ENCODE peak calls at places on chromosomes 13 and 19, in eight cellular contexts. One of them, this sample, is unnamed.
A peak's percentile ranks its signal among the peaks of the same experiment; 100 is the strongest.

GRCh38 chr13:20231839-20232555 is at the start of gene GJB6:
- DNase-seq in AG09309: no peak
- DNase-seq in kidney epithelial cell: no peak
- DNase-seq in endothelial cell: peak; percentile 25
- DNase-seq in neural progenitor cell: peak; percentile 82
- DNase-seq in colonic mucosa: no peak
- DNase-seq in SK-N-SH: peak; percentile 32
- DNase-seq in astrocyte of the spinal cord: no peak
- DNase-seq in this sample: no peak

GRCh38 chr19:55353803-55354697 is 469 bp downstream of the COX6B2 start:
- DNase-seq in colonic mucosa: peak; percentile 84
- DNase-seq in SK-N-SH: peak; percentile 97
- DNase-seq in AG09309: no peak
- DNase-seq in neural progenitor cell: peak; percentile 84
- DNase-seq in kidney epithelial cell: no peak
- DNase-seq in endothelial cell: peak; percentile 72
- DNase-seq in astrocyte of the spinal cord: peak; percentile 52
- DNase-seq in this sample: peak; percentile 74

GRCh38 chr13:104074326-104074725 is 1008.1 kb upstream of the SLC10A2 start:
- DNase-seq in neural progenitor cell: no peak
- DNase-seq in endothelial cell: no peak
- DNase-seq in SK-N-SH: no peak
- DNase-seq in astrocyte of the spinal cord: no peak
- DNase-seq in AG09309: no peak
- DNase-seq in kidney epithelial cell: no peak
- DNase-seq in colonic mucosa: no peak
- DNase-seq in this sample: no peak

GRCh38 chr19:3370214-3370720 is 3.9 kb downstream of the NFIC start:
- DNase-seq in colonic mucosa: no peak
- DNase-seq in neural progenitor cell: no peak
- DNase-seq in astrocyte of the spinal cord: no peak
- DNase-seq in AG09309: no peak
- DNase-seq in endothelial cell: no peak
- DNase-seq in kidney epithelial cell: no peak
- DNase-seq in SK-N-SH: peak; percentile 57
- DNase-seq in this sample: no peak

GRCh38 chr13:58018865-58019264 is 387.3 kb downstream of the PCDH17 start:
- DNase-seq in kidney epithelial cell: no peak
- DNase-seq in colonic mucosa: no peak
- DNase-seq in neural progenitor cell: no peak
- DNase-seq in AG09309: no peak
- DNase-seq in SK-N-SH: no peak
- DNase-seq in endothelial cell: no peak
- DNase-seq in astrocyte of the spinal cord: no peak
- DNase-seq in this sample: no peak

GRCh38 chr13:98785968-98786367 is 33.5 kb upstream of the SLC15A1 start:
- DNase-seq in neural progenitor cell: peak; percentile 16
- DNase-seq in SK-N-SH: no peak
- DNase-seq in colonic mucosa: no peak
- DNase-seq in kidney epithelial cell: peak; percentile 14
- DNase-seq in astrocyte of the spinal cord: no peak
- DNase-seq in endothelial cell: no peak
- DNase-seq in AG09309: no peak
- DNase-seq in this sample: no peak

GRCh38 chr19:16297575-16298178 is 26.9 kb upstream of the KLF2 start:
- DNase-seq in colonic mucosa: peak; percentile 81
- DNase-seq in astrocyte of the spinal cord: no peak
- DNase-seq in kidney epithelial cell: no peak
- DNase-seq in endothelial cell: no peak
- DNase-seq in AG09309: no peak
- DNase-seq in SK-N-SH: no peak
- DNase-seq in neural progenitor cell: no peak
- DNase-seq in this sample: no peak

GRCh38 chr13:75263741-75264407 is 218.1 kb downstream of the TBC1D4 start:
- DNase-seq in SK-N-SH: no peak
- DNase-seq in AG09309: peak; percentile 14
- DNase-seq in neural progenitor cell: no peak
- DNase-seq in kidney epithelial cell: no peak
- DNase-seq in colonic mucosa: no peak
- DNase-seq in astrocyte of the spinal cord: peak; percentile 72
- DNase-seq in endothelial cell: no peak
- DNase-seq in this sample: no peak

GRCh38 chr13:71360041-71360440 is 507.0 kb downstream of the DACH1 start:
- DNase-seq in SK-N-SH: no peak
- DNase-seq in colonic mucosa: no peak
- DNase-seq in AG09309: no peak
- DNase-seq in neural progenitor cell: no peak
- DNase-seq in kidney epithelial cell: no peak
- DNase-seq in endothelial cell: no peak
- DNase-seq in astrocyte of the spinal cord: no peak
- DNase-seq in this sample: no peak

GRCh38 chr19:14432817-14433453 is at the start of gene PKN1:
- DNase-seq in colonic mucosa: peak; percentile 52
- DNase-seq in neural progenitor cell: peak; percentile 91
- DNase-seq in SK-N-SH: peak; percentile 95
- DNase-seq in endothelial cell: peak; percentile 67
- DNase-seq in AG09309: no peak
- DNase-seq in kidney epithelial cell: no peak
- DNase-seq in astrocyte of the spinal cord: peak; percentile 8
- DNase-seq in this sample: peak; percentile 92

GRCh38 chr13:40191186-40191980 is 475.1 kb downstream of the FOXO1 start:
- DNase-seq in AG09309: no peak
- DNase-seq in astrocyte of the spinal cord: peak; percentile 24
- DNase-seq in colonic mucosa: no peak
- DNase-seq in SK-N-SH: no peak
- DNase-seq in endothelial cell: no peak
- DNase-seq in kidney epithelial cell: no peak
- DNase-seq in neural progenitor cell: no peak
- DNase-seq in this sample: no peak

GRCh38 chr19:38693380-38694223 is 46.2 kb downstream of the ACTN4 start:
- DNase-seq in endothelial cell: no peak
- DNase-seq in astrocyte of the spinal cord: peak; percentile 88
- DNase-seq in SK-N-SH: no peak
- DNase-seq in AG09309: no peak
- DNase-seq in neural progenitor cell: peak; percentile 87
- DNase-seq in kidney epithelial cell: peak; percentile 95
- DNase-seq in colonic mucosa: no peak
- DNase-seq in this sample: no peak

GRCh38 chr19:3284759-3285646 is 60.5 kb downstream of the CELF5 start:
- DNase-seq in AG09309: no peak
- DNase-seq in colonic mucosa: peak; percentile 98
- DNase-seq in SK-N-SH: peak; percentile 77
- DNase-seq in neural progenitor cell: peak; percentile 97
- DNase-seq in kidney epithelial cell: no peak
- DNase-seq in endothelial cell: peak; percentile 48
- DNase-seq in astrocyte of the spinal cord: peak; percentile 39
- DNase-seq in this sample: peak; percentile 80

GRCh38 chr13:87274209-87274819 is 396.9 kb upstream of the SLITRK5 start:
- DNase-seq in kidney epithelial cell: peak; percentile 14
- DNase-seq in neural progenitor cell: peak; percentile 78
- DNase-seq in colonic mucosa: peak; percentile 21
- DNase-seq in astrocyte of the spinal cord: peak; percentile 70
- DNase-seq in AG09309: no peak
- DNase-seq in SK-N-SH: peak; percentile 25
- DNase-seq in endothelial cell: peak; percentile 61
- DNase-seq in this sample: no peak

GRCh38 chr13:55090612-55091011 is 2050.1 kb upstream of the PRR20A start:
- DNase-seq in neural progenitor cell: no peak
- DNase-seq in endothelial cell: no peak
- DNase-seq in AG09309: no peak
- DNase-seq in kidney epithelial cell: no peak
- DNase-seq in colonic mucosa: no peak
- DNase-seq in astrocyte of the spinal cord: no peak
- DNase-seq in SK-N-SH: no peak
- DNase-seq in this sample: no peak

GRCh38 chr19:4391701-4392543 is 8.4 kb downstream of the SH3GL1 start:
- DNase-seq in AG09309: no peak
- DNase-seq in SK-N-SH: no peak
- DNase-seq in neural progenitor cell: no peak
- DNase-seq in kidney epithelial cell: no peak
- DNase-seq in endothelial cell: no peak
- DNase-seq in astrocyte of the spinal cord: peak; percentile 77
- DNase-seq in colonic mucosa: no peak
- DNase-seq in this sample: no peak

GRCh38 chr13:29397265-29397664 is 198.2 kb downstream of the SLC7A1 start:
- DNase-seq in astrocyte of the spinal cord: no peak
- DNase-seq in AG09309: no peak
- DNase-seq in neural progenitor cell: no peak
- DNase-seq in colonic mucosa: no peak
- DNase-seq in SK-N-SH: no peak
- DNase-seq in endothelial cell: no peak
- DNase-seq in kidney epithelial cell: no peak
- DNase-seq in this sample: no peak
- TF ChIP-seq CTCF in astrocyte of the spinal cord: peak; percentile 9
- TF ChIP-seq CTCF in AG09309: peak; percentile 6
- TF ChIP-seq CTCF in neural progenitor cell: peak; percentile 28
- TF ChIP-seq CTCF in colonic mucosa: no peak
- TF ChIP-seq CTCF in SK-N-SH: peak; percentile 20
- TF ChIP-seq CTCF in endothelial cell: no peak
- TF ChIP-seq CTCF in kidney epithelial cell: no peak
- TF ChIP-seq CTCF in this sample: no peak

DNA sequence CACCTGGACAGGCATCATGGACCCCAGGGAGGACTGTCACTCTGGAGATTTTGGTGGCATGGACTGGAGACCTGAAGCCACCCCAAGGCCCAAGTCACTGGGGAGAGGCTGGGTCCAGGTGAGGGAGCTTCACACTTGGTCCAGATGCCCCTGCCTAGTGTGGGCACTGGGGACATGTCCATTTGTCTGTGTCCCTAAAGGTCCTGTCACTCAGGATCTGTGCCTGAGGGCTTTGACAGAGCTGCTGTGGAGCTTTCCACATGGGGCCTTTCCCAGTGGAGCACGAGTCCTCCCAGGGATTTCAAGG is 40.5 kb upstream of the CEACAM8 start:
- DNase-seq in SK-N-SH: no peak
- DNase-seq in kidney epithelial cell: no peak
- DNase-seq in neural progenitor cell: no peak
- DNase-seq in astrocyte of the spinal cord: no peak
- DNase-seq in AG09309: no peak
- DNase-seq in endothelial cell: no peak
- DNase-seq in colonic mucosa: no peak
- DNase-seq in this sample: no peak
- TF ChIP-seq CTCF in SK-N-SH: no peak
- TF ChIP-seq CTCF in kidney epithelial cell: no peak
- TF ChIP-seq CTCF in neural progenitor cell: no peak
- TF ChIP-seq CTCF in astrocyte of the spinal cord: no peak
- TF ChIP-seq CTCF in AG09309: no peak
- TF ChIP-seq CTCF in endothelial cell: no peak
- TF ChIP-seq CTCF in colonic mucosa: no peak
- TF ChIP-seq CTCF in this sample: no peak

DNA sequence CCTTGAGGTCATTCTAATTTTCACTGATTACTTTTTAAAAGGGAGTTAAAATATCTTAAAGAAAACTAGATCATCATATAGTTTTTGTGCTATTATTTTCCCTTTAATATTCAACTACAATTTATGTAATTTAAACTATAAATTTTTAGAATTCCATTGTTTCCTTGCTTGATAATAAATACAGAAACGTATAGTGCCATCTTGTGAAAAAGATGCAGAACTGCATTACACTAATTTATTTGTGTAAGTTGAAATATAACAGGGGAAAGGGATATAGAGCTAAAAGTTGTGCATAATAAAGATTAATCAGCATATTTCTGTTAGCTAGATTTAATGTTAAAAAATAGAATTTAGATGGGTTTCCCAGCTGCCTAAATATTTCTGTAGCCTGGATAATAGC is 61.5 kb upstream of the TDRD3 start:
- DNase-seq in astrocyte of the spinal cord: peak; percentile 39
- DNase-seq in AG09309: no peak
- DNase-seq in colonic mucosa: no peak
- DNase-seq in kidney epithelial cell: no peak
- DNase-seq in SK-N-SH: no peak
- DNase-seq in neural progenitor cell: peak; percentile 10
- DNase-seq in endothelial cell: no peak
- DNase-seq in this sample: no peak
- TF ChIP-seq CTCF in astrocyte of the spinal cord: peak; percentile 40
- TF ChIP-seq CTCF in AG09309: peak; percentile 37
- TF ChIP-seq CTCF in colonic mucosa: peak; percentile 55
- TF ChIP-seq CTCF in kidney epithelial cell: peak; percentile 44
- TF ChIP-seq CTCF in SK-N-SH: peak; percentile 80
- TF ChIP-seq CTCF in neural progenitor cell: peak; percentile 73
- TF ChIP-seq CTCF in endothelial cell: peak; percentile 77
- TF ChIP-seq CTCF in this sample: peak; percentile 33

GRCh38 chr13:48126944-48127814 is 32.3 kb upstream of the MED4 start:
- DNase-seq in neural progenitor cell: peak; percentile 71
- DNase-seq in endothelial cell: peak; percentile 7
- DNase-seq in colonic mucosa: peak; percentile 33
- DNase-seq in astrocyte of the spinal cord: peak; percentile 76
- DNase-seq in SK-N-SH: peak; percentile 67
- DNase-seq in kidney epithelial cell: peak; percentile 9
- DNase-seq in AG09309: peak; percentile 51
- DNase-seq in this sample: no peak
- TF ChIP-seq CTCF in neural progenitor cell: peak; percentile 86
- TF ChIP-seq CTCF in endothelial cell: peak; percentile 90
- TF ChIP-seq CTCF in colonic mucosa: peak; percentile 77
- TF ChIP-seq CTCF in astrocyte of the spinal cord: peak; percentile 70
- TF ChIP-seq CTCF in SK-N-SH: peak; percentile 82
- TF ChIP-seq CTCF in kidney epithelial cell: peak; percentile 69
- TF ChIP-seq CTCF in AG09309: peak; percentile 68
- TF ChIP-seq CTCF in this sample: peak; percentile 79

DNA sequence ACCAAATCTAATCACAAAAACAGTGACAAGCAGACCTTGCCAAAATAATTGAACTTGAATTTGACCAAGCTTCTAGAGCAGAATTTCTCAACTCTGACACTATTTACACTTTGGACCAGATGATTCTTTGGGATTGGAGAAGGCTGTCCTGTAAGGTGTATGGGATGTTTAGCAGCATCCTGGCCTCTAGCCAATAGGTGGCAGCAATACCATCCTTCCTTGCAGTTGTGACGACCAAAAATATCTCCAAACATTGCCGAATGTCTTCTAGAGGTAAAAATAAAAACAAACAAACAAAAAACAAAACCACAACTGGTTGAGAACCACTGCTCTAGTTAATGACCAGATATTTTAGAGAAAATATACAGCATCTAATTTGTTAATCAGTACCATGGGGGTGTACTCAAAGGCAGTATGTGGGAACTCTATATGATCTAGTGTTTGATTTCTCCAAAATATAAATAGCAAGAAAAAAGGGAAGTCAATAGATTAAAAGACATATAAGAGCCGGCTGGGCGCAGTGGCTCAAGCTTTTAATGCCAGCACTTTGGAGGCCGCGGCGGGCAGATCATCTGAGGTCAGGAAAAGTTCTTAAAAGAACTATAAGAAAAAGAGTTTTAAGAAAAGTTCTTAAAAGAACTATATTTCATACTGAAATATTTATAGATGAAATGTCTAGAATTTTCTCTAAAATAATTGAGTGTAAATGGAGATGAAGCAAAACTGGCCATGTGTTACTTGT is 60.9 kb upstream of the ZNF527 start:
- DNase-seq in kidney epithelial cell: no peak
- DNase-seq in endothelial cell: no peak
- DNase-seq in astrocyte of the spinal cord: no peak
- DNase-seq in AG09309: no peak
- DNase-seq in SK-N-SH: peak; percentile 32
- DNase-seq in colonic mucosa: no peak
- DNase-seq in neural progenitor cell: no peak
- DNase-seq in this sample: no peak
- TF ChIP-seq CTCF in kidney epithelial cell: peak; percentile 5
- TF ChIP-seq CTCF in endothelial cell: no peak
- TF ChIP-seq CTCF in astrocyte of the spinal cord: no peak
- TF ChIP-seq CTCF in AG09309: no peak
- TF ChIP-seq CTCF in SK-N-SH: no peak
- TF ChIP-seq CTCF in colonic mucosa: no peak
- TF ChIP-seq CTCF in neural progenitor cell: peak; percentile 56
- TF ChIP-seq CTCF in this sample: no peak